ENCODE peak calls at places on chromosomes 4 and X, in five cellular contexts. W, A, C, V and Z are unnamed samples.
A peak's percentile ranks its signal among the peaks of the same experiment; 100 is the strongest.

GRCh38 chrX:15509845-15510244 is 9.2 kb downstream of the BMX start:
- DNase-seq in W (no peak), A (no peak), C (no peak), V (no peak), Z (no peak)

GRCh38 chr4:106316773-106317409 is 541 bp downstream of the AIMP1 start:
- DNase-seq in W (no peak), A (no peak), C (no peak), V (no peak), Z (no peak)

GRCh38 chr4:149511558-149512298 is 303.9 kb downstream of the IQCM start:
- DNase-seq in W (no peak), A (no peak), C (no peak), V (no peak), Z (no peak)

GRCh38 chrX:125108926-125109325 is 210.7 kb upstream of the TEX13C start:
- DNase-seq in W (no peak), A (no peak), C (no peak), V (no peak), Z (no peak)

GRCh38 chr4:80498725-80499124 is 163.2 kb downstream of the CFAP299 start:
- DNase-seq in W (no peak), A (no peak), C (no peak), V (no peak), Z (no peak)

GRCh38 chr4:5992171-5993062 is 25.8 kb downstream of the C4orf50 start:
- DNase-seq in W (no peak), A (peak; percentile 60), C (no peak), V (no peak), Z (peak; percentile 38)

GRCh38 chrX:74865725-74866124 is 59.5 kb downstream of the NEXMIF start:
- DNase-seq in W (no peak), A (no peak), C (no peak), V (no peak), Z (no peak)

GRCh38 chr4:16767861-16768260 is 130.6 kb downstream of the LDB2 start:
- DNase-seq in W (no peak), A (no peak), C (no peak), V (no peak), Z (no peak)

GRCh38 chrX:109187473-109188168 is 294.3 kb downstream of the GUCY2F start:
- DNase-seq in W (no peak), A (no peak), C (no peak), V (no peak), Z (no peak)

GRCh38 chrX:120769576-120770341 is 105.9 kb downstream of the CT47B1 start:
- DNase-seq in W (no peak), A (no peak), C (no peak), V (no peak), Z (no peak)

GRCh38 chr4:82360298-82361177 is 13.3 kb downstream of the HNRNPD start:
- DNase-seq in W (no peak), A (no peak), C (no peak), V (no peak), Z (no peak)

GRCh38 chr4:48902266-48902665 is 4.3 kb downstream of the OCIAD2 start:
- DNase-seq in W (no peak), A (no peak), C (no peak), V (no peak), Z (no peak)

GRCh38 chr4:179110356-179110755 is 1668.1 kb upstream of the AGA start:
- DNase-seq in W (no peak), A (no peak), C (no peak), V (no peak), Z (peak; percentile 71)
- H3K9me3 ChIP-seq in W (no peaks in the 10 kb centered on the region), A (no peaks in the 10 kb centered on the region), C (no peaks in the 10 kb centered on the region), V (no peaks in the 10 kb centered on the region), Z (no peaks in the 10 kb centered on the region)

GRCh38 chrX:56498756-56499155 is 64.7 kb upstream of the UBQLN2 start:
- DNase-seq in W (no peak), A (no peak), C (no peak), V (no peak), Z (no peak)
- H3K9me3 ChIP-seq in W (no peaks in the 10 kb centered on the region), A (no peaks in the 10 kb centered on the region), C (no peaks in the 10 kb centered on the region), V (no peaks in the 10 kb centered on the region), Z (no peaks in the 10 kb centered on the region)

DNA sequence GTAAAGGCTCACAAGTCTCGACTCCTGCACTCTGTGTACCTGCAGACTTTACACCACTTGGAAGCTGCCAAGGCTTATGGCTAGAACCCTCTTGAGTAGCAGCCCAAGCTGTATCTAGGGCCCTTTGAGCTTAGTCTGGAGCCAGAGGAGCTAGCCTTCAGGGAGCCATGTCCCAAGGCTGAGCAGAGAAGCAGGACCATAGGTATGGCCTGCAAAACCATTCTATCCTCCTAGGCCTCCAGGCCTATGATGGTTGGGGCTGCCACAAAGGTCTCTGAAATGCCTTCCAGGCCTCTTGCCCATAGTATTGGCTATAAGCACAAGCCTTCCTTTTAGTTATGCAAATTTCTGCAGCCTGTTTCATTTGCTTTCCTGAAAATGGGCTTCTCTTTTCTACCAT is 380.7 kb upstream of the CPXCR1 start:
- DNase-seq in W (no peak), A (no peak), C (no peak), V (no peak), Z (no peak)
- H3K9me3 ChIP-seq in W (no peaks in the 10 kb centered on the region), A (no peaks in the 10 kb centered on the region), C (peaks cover 25% of the 10 kb centered on the region), V (no peaks in the 10 kb centered on the region), Z (no peaks in the 10 kb centered on the region)

DNA sequence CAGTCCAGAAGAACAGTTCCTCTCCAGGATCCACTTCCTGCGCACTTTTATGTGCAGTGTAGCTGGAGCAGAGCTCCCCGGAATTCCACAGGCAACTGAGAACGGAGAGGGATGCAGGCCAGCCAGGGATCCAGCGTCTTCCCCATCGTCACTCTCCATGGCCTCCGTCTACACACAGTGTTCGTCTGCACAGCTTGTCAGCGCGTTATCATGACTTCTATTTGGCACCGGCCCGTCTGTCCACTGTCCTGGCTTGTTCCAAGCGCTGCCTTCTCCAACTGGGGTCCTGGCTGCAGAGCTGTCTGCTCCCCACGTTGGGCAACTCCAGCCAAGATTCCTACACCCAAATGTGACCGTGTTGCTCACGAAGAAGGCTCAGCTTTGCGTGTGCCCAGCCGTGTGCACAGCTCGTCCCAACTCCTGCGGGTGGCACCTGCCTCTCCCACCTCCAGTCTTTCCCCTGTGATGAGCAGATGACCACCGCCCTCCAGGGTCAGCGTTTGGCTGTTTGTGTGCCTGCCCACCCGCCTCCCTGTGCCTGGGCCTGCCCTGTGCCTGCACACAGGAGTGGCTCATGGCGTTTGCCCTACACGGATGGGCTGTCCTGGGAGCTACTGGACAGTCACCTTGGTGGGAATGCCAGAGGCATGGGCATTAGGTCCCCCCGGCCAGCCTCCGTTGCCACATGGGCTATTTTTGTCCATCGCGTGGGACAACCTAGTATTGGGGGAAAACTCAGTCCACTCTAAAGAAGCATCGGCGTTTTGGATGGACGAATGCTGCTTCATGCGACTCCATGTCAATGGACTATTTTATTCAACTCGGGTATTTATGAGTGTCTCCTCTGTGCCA is 2.2 kb upstream of the CTBP1 start:
- DNase-seq in W (no peak), A (no peak), C (peak; percentile 79), V (peak; percentile 46), Z (no peak)
- H3K9me3 ChIP-seq in W (no peaks in the 10 kb centered on the region), A (no peaks in the 10 kb centered on the region), C (peaks cover 6% of the 10 kb centered on the region), V (no peaks in the 10 kb centered on the region), Z (peaks cover 35% of the 10 kb centered on the region)

GRCh38 chr4:98386-98785 is 25.9 kb upstream of the ZNF718 start:
- DNase-seq in W (no peak), A (no peak), C (no peak), V (no peak), Z (no peak)
- H3K9me3 ChIP-seq in W (peaks cover 4% of the 10 kb centered on the region), A (peaks cover 40% of the 10 kb centered on the region), C (peaks cover 100% of the 10 kb centered on the region), V (peaks cover 30% of the 10 kb centered on the region), Z (peaks cover 25% of the 10 kb centered on the region)